ENCODE peak calls at places on chromosomes 12 and 14, in five cellular contexts. H is C1 segment of cervical spinal cord; N is stimulated activated CD4-positive, alpha-beta T cell treated with anti-CD3 and anti-CD28 coated beads, Interleukin-1b, Interleukin-23, amount 100 ng/mL, for 4 hours; I is PC-3; U is NCI-H1417. P is an unnamed sample.

GRCh38 chr14:85764809-85765208 is 234.9 kb downstream of the FLRT2 start:
- DNase-seq in H (no peak), N (no peak), U (no peak), I (peak; percentile 6), P (no peak)

GRCh38 chr12:16884056-16884455 is 278.1 kb upstream of the LMO3 start:
- DNase-seq in N (no peak), U (no peak), I (no peak), H (no peak), P (no peak)

GRCh38 chr14:77022219-77022852 is 6.2 kb downstream of the IRF2BPL start:
- DNase-seq in H (no peak), I (peak; percentile 4), U (peak; percentile 76), N (no peak), P (no peak)

GRCh38 chr12:18383203-18383602 is 121.9 kb downstream of the PIK3C2G start:
- DNase-seq in I (peak; percentile 79), H (no peak), U (no peak), N (no peak), P (no peak)

GRCh38 chr12:21526721-21527345 is 737 bp downstream of the SPX start:
- DNase-seq in H (no peak), N (no peak), U (no peak), I (no peak), P (no peak)

GRCh38 chr12:121748571-121749265 is 36.2 kb downstream of the TMEM120B start:
- DNase-seq in U (no peak), I (peak; percentile 37), N (no peak), H (no peak), P (no peak)

GRCh38 chr14:91138511-91139359 is 24.9 kb downstream of the DGLUCY start:
- DNase-seq in I (peak; percentile 75), U (peak; percentile 54), H (no peak), N (no peak), P (peak; percentile 16)

GRCh38 chr12:116164263-116164817 is 113.2 kb downstream of the MED13L start:
- DNase-seq in I (no peak), H (no peak), U (no peak), N (no peak), P (no peak)

GRCh38 chr14:105279642-105280361 is 21.0 kb downstream of the BRF1 start:
- DNase-seq in H (no peak), U (no peak), N (no peak), I (no peak), P (no peak)

GRCh38 chr12:55694188-55694515 is 13.6 kb downstream of the ITGA7 start:
- DNase-seq in I (no peak), U (no peak), N (no peak), H (no peak), P (no peak)

GRCh38 chr12:12294215-12295005 is 27.6 kb upstream of the LRP6 start:
- DNase-seq in N (no peak), H (peak; percentile 3), U (no peak), I (no peak), P (no peak)

GRCh38 chr12:53498235-53498630 is 1.0 kb downstream of the MAP3K12 start:
- DNase-seq in U (no peak), I (no peak), H (no peak), N (no peak), P (no peak)

GRCh38 chr12:95836630-95837239 is 22.0 kb upstream of the SNRPF start:
- DNase-seq in H (no peak), U (no peak), N (no peak), I (peak; percentile 72), P (no peak)

GRCh38 chr14:104731925-104732294 is 7.9 kb downstream of the ADSS1 start:
- DNase-seq in H (no peak), I (no peak), U (no peak), N (no peak), P (no peak)

GRCh38 chr12:76560083-76560491 is 516 bp upstream of the OSBPL8 start:
- DNase-seq in I (no peak), N (no peak), H (no peak), U (peak; percentile 55), P (no peak)

GRCh38 chr12:14313379-14313778 is 52.1 kb upstream of the ATF7IP start:
- DNase-seq in U (no peak), N (no peak), H (no peak), I (no peak), P (no peak)

GRCh38 chr12:11621797-11622423 is 27.6 kb upstream of the ETV6 start:
- DNase-seq in U (no peak), H (peak; percentile 4), I (peak; percentile 6), N (no peak), P (no peak)

GRCh38 chr12:114504311-114504710 is 98.4 kb upstream of the TBX5 start:
- DNase-seq in U (no peak), N (no peak), H (no peak), I (no peak), P (no peak)

GRCh38 chr12:102438047-102438822 is 42.1 kb downstream of the IGF1 start:
- DNase-seq in I (no peak), N (no peak), U (no peak), H (no peak), P (no peak)

GRCh38 chr12:117300131-117300530 is 61.3 kb downstream of the NOS1 start:
- DNase-seq in N (no peak), H (no peak), U (no peak), I (peak; percentile 33), P (no peak)

GRCh38 chr14:54117401-54117800 is 160.8 kb upstream of the BMP4 start:
- DNase-seq in I (no peak), H (no peak), N (no peak), U (no peak), P (no peak)

GRCh38 chr14:68178282-68178681 is 358.7 kb downstream of the RAD51B start:
- DNase-seq in U (no peak), I (peak; percentile 73), N (no peak), H (no peak), P (no peak)

GRCh38 chr12:51942501-51943000 is 8.9 kb upstream of the ACVR1B start:
- DNase-seq in U (no peak), I (no peak), N (no peak), H (no peak), P (no peak)

GRCh38 chr12:93996321-93996720 is 152.1 kb upstream of the PLXNC1 start:
- DNase-seq in U (no peak), I (no peak), H (no peak), N (no peak), P (no peak)

GRCh38 chr12:71046215-71046614 is 111.6 kb downstream of the TSPAN8 start:
- DNase-seq in U (no peak), I (peak; percentile 94), H (no peak), N (no peak), P (no peak)

GRCh38 chr14:51478241-51478640 is 173.5 kb upstream of the FRMD6 start:
- DNase-seq in H (no peak), I (no peak), U (no peak), N (no peak), P (no peak)

GRCh38 chr12:23949212-23950010 is at the start of gene SOX5:
- DNase-seq in I (no peak), U (peak; percentile 22), H (peak; percentile 22), N (no peak), P (no peak)

GRCh38 chr12:104698871-104699270 is 242.1 kb downstream of the CHST11 start:
- DNase-seq in N (no peak), U (no peak), H (no peak), I (peak; percentile 36), P (no peak)

GRCh38 chr12:91778938-91779400 is 366.7 kb downstream of the BTG1 start:
- DNase-seq in U (no peak), H (no peak), N (no peak), I (peak; percentile 97), P (no peak)

GRCh38 chr12:109033239-109034196 is 12.7 kb upstream of the SVOP start:
- DNase-seq in I (no peak), U (peak; percentile 64), N (no peak), H (no peak), P (no peak)

P was measured in activated naive CD8-positive, alpha-beta T cell treated with anti-CD3 and anti-CD28 coated beads, Interleukin-2, amount 50 U/mL, for 16 hours.